ENCODE peak calls at places on chromosome 18, in four cellular contexts. Q is HCT116, G is AG04449, B is fibroblast of mammary gland. F is an unnamed sample.

GRCh38 chr18:79819951-79820351 is 22.2 kb downstream of the KCNG2 start:
- DNase-seq in Q (no peak), G (no peak), B (no peak), F (no peak)

GRCh38 chr18:12301263-12302005 is 6.6 kb upstream of the TUBB6 start:
- DNase-seq in Q (no peak), G (no peak), B (no peak), F (no peak)

GRCh38 chr18:8730080-8730827 is 24.9 kb downstream of the MTCL1 start:
- DNase-seq in Q (peak), G (peak), B (peak), F (peak)

GRCh38 chr18:10455726-10456453 is 1.5 kb downstream of the APCDD1 start:
- DNase-seq in Q (no peak), G (no peak), B (no peak), F (no peak)

GRCh38 chr18:44036500-44036899 is 644.2 kb upstream of the SETBP1 start:
- DNase-seq in Q (no peak), G (no peak), B (no peak), F (no peak)

GRCh38 chr18:3448845-3449701 is 899 bp upstream of the TGIF1 start:
- DNase-seq in Q (peak), G (no peak), B (peak), F (peak)

GRCh38 chr18:9637036-9637767 is 22.8 kb upstream of the PPP4R1 start:
- DNase-seq in Q (no peak), G (no peak), B (peak), F (no peak)

GRCh38 chr18:21575656-21576055 is 24.8 kb downstream of the ESCO1 start:
- DNase-seq in Q (no peak), G (no peak), B (no peak), F (no peak)

GRCh38 chr18:36158261-36158867 is 28.7 kb downstream of the ELP2 start:
- DNase-seq in Q (no peak), G (peak), B (peak), F (peak)

GRCh38 chr18:59575995-59576394 is 121.2 kb downstream of the CCBE1 start:
- DNase-seq in Q (no peak), G (no peak), B (no peak), F (no peak)

GRCh38 chr18:34358923-34359322 is 134.2 kb upstream of the NOL4 start:
- DNase-seq in Q (no peak), G (no peak), B (no peak), F (no peak)

GRCh38 chr18:46445914-46446313 is 211.1 kb downstream of the LOXHD1 start:
- DNase-seq in Q (no peak), G (no peak), B (no peak), F (no peak)
- TF ChIP-seq CTCF in Q (no peak), G (no peak), B (no peak), F (no peak)

DNA sequence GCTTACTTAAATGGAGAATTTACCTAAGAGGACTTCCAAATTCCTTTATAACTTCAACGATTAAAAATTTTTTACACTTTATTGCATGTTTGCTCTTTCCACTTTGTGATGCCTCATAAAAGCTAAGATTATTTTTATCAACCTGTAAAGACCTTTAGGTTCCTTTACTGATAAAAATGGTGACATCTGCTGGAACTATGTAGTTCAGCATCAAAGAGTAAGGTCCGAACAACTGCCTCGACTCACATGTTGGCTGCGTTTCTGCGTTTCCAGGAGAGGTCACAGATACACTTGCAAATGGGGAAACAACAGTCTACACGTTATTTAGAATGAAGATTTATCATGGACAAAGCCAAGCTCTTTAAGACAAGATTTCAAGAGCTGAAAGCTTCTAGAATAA is 18.8 kb upstream of the TMX3 start:
- DNase-seq in Q (no peak), G (no peak), B (peak), F (peak)
- TF ChIP-seq CTCF in Q (no peak), G (no peak), B (no peak), F (peak)

DNA sequence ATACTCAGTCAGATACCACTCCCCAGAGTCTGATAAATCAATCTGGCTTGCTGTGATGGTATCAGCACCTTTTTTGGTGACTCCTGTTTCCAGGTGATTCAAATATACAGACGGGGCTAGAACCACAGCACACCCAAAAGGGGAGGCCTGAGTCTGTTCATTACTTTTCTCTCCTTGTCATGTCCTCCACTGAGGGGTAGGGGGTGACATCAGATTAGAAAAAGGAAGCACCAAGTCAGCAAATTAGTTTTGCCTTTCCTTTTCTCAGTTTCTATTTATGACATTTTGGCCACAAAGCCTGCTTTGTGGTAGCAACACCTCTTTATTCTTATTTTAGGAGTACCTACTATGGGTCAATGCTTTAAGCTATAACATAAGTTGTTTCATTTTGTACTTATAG is 127.4 kb downstream of the CCDC102B start:
- DNase-seq in Q (no peak), G (no peak), B (peak), F (no peak)
- TF ChIP-seq CTCF in Q (peak), G (no peak), B (peak), F (no peak)

GRCh38 chr18:27075828-27076227 is 109.3 kb downstream of the CHST9 start:
- DNase-seq in Q (no peak), G (no peak), B (no peak), F (no peak)
- TF ChIP-seq CTCF in Q (no peak), G (no peak), B (no peak), F (no peak)

GRCh38 chr18:55234366-55235093 is 275.3 kb upstream of the CCDC68 start:
- DNase-seq in Q (peak), G (peak), B (peak), F (peak)
- TF ChIP-seq CTCF in Q (peak), G (peak), B (peak), F (peak)

GRCh38 chr18:27602092-27602491 is 417.0 kb upstream of the CHST9 start:
- DNase-seq in Q (no peak), G (no peak), B (no peak), F (no peak)

GRCh38 chr18:27595121-27595848 is 410.2 kb upstream of the CHST9 start:
- DNase-seq in Q (no peak), G (no peak), B (no peak), F (no peak)

GRCh38 chr18:27600245-27600644 is 415.1 kb upstream of the CHST9 start:
- DNase-seq in Q (no peak), G (no peak), B (no peak), F (no peak)

GRCh38 chr18:27604583-27604982 is 419.5 kb upstream of the CHST9 start:
- DNase-seq in Q (no peak), G (no peak), B (peak), F (peak)

GRCh38 chr18:27599202-27599829 is 414.2 kb upstream of the CHST9 start:
- DNase-seq in Q (peak), G (no peak), B (peak), F (peak)
- TF ChIP-seq CTCF in Q (peak), G (peak), B (peak), F (peak)

GRCh38 chr18:24827500-24827899 is 367.1 kb downstream of the HRH4 start:
- DNase-seq in Q (no peak), G (no peak), B (peak), F (no peak)
- TF ChIP-seq CTCF in Q (no peak), G (no peak), B (no peak), F (no peak)

GRCh38 chr18:48317781-48318381 is 91.3 kb downstream of the ZBTB7C start:
- DNase-seq in Q (no peak), G (no peak), B (no peak), F (no peak)
- TF ChIP-seq CTCF in Q (no peak), G (no peak), B (peak), F (peak)

GRCh38 chr18:77068890-77069312 is 63.7 kb downstream of the MBP start:
- DNase-seq in Q (no peak), G (no peak), B (no peak), F (no peak)
- TF ChIP-seq CTCF in Q (no peak), G (no peak), B (peak), F (peak)